ENCODE peak calls at places on chromosomes 3 and 15, in six cellular contexts. W is body of pancreas, X is left cardiac atrium, L is NCI-H2227 treated with DMSO at 0.1 percent for 48 hours, Y is cardiac fibroblast, B is EL. R is an unnamed sample.

GRCh38 chr3:151837057-151837456 is 23.1 kb downstream of the AADAC start:
- DNase-seq in L (peak), W (peak), Y (peak), X (no peak), B (peak), R (peak)

GRCh38 chr3:9916734-9917680 is at the start of gene IL17RC:
- DNase-seq in B (peak), X (peak), W (peak), L (peak), Y (peak), R (peak)

GRCh38 chr15:85793641-85794597 is 806 bp downstream of the KLHL25 start:
- DNase-seq in Y (peak), B (peak), L (peak), X (peak), W (peak), R (no peak)

GRCh38 chr3:155244206-155244605 is 49.3 kb downstream of the STRIT1 start:
- DNase-seq in B (no peak), L (no peak), Y (peak), W (no peak), X (no peak), R (no peak)

GRCh38 chr3:119357190-119357589 is 63.0 kb downstream of the ARHGAP31 start:
- DNase-seq in L (no peak), X (no peak), Y (peak), W (no peak), B (no peak), R (no peak)

GRCh38 chr15:26866298-26867198 is at the start of gene GABRA5:
- DNase-seq in X (no peak), W (no peak), L (peak), B (no peak), Y (peak), R (no peak)

GRCh38 chr3:147305533-147306241 is 100.7 kb downstream of the ZIC4 start:
- DNase-seq in X (no peak), Y (peak), B (peak), L (no peak), W (no peak), R (no peak)

GRCh38 chr3:102299125-102299877 is 135.5 kb upstream of the ZPLD1 start:
- DNase-seq in X (no peak), L (no peak), W (no peak), Y (no peak), B (no peak), R (no peak)

R was measured in brain pericyte.